ENCODE peak calls at places on chromosome 16, in eight cellular contexts. Y, D, C, T, R, J, M and Z are unnamed samples.

GRCh38 chr16:73418746-73419145 is 370.8 kb upstream of the ZFHX3 start:
- DNase-seq in R (no peak), M (no peak), J (no peak), T (no peak), C (peak; percentile 47), D (no peak), Y (no peak), Z (no peak)

GRCh38 chr16:82629441-82630027 is 2.8 kb downstream of the CDH13 start:
- DNase-seq in T (no peak), D (no peak), Y (no peak), J (no peak), M (no peak), C (no peak), R (no peak), Z (no peak)

GRCh38 chr16:22325598-22326368 is 28.6 kb downstream of the POLR3E start:
- DNase-seq in M (no peak), T (no peak), J (no peak), D (no peak), Y (peak; percentile 52), C (no peak), R (no peak), Z (no peak)

GRCh38 chr16:72897707-72898106 is 150.2 kb downstream of the ZFHX3 start:
- DNase-seq in J (no peak), T (no peak), M (no peak), R (no peak), Y (no peak), D (no peak), C (no peak), Z (no peak)

GRCh38 chr16:86044881-86045600 is 146.1 kb downstream of the IRF8 start:
- DNase-seq in M (no peak), R (peak; percentile 12), D (no peak), Y (peak; percentile 53), T (no peak), C (no peak), J (peak; percentile 60), Z (no peak)

GRCh38 chr16:87391950-87392822 is at the start of gene MAP1LC3B:
- DNase-seq in Y (peak; percentile 99), R (peak; percentile 95), J (peak; percentile 99), T (peak; percentile 99), M (peak; percentile 96), D (peak; percentile 98), C (peak; percentile 99), Z (peak; percentile 77)

GRCh38 chr16:70341600-70341999 is 5.1 kb upstream of the DDX19A start:
- DNase-seq in T (no peak), R (no peak), Y (no peak), C (no peak), D (no peak), J (peak; percentile 8), M (no peak), Z (no peak)

GRCh38 chr16:53369921-53370320 is 64.3 kb upstream of the RBL2 start:
- DNase-seq in J (no peak), R (no peak), D (no peak), C (no peak), Y (no peak), M (no peak), T (no peak), Z (no peak)

GRCh38 chr16:662597-662996 is 5.3 kb upstream of the RHOT2 start:
- DNase-seq in M (no peak), D (no peak), C (no peak), T (no peak), J (no peak), R (no peak), Y (no peak), Z (no peak)

GRCh38 chr16:85328665-85329058 is 216.4 kb upstream of the CIBAR2 start:
- DNase-seq in T (peak; percentile 53), J (peak; percentile 73), C (no peak), M (no peak), Y (no peak), D (no peak), R (no peak), Z (no peak)

GRCh38 chr16:22624038-22624656 is 113.5 kb downstream of the NPIPB5 start:
- DNase-seq in C (no peak), D (no peak), Y (peak; percentile 54), J (peak; percentile 65), T (no peak), M (no peak), R (no peak), Z (no peak)

GRCh38 chr16:28935924-28936783 is 4.4 kb downstream of the CD19 start:
- DNase-seq in Y (peak; percentile 92), J (peak; percentile 92), M (peak; percentile 76), R (peak; percentile 77), T (peak; percentile 93), C (peak; percentile 55), D (peak; percentile 96), Z (peak; percentile 40)

GRCh38 chr16:1152651-1153259 is at the start of gene CACNA1H:
- DNase-seq in C (peak; percentile 77), M (peak; percentile 34), T (no peak), R (no peak), Y (no peak), D (no peak), J (no peak), Z (no peak)

GRCh38 chr16:35737076-35737475 is 2277.7 kb downstream of the TP53TG3F start:
- DNase-seq in R (no peak), T (no peak), M (no peak), Y (no peak), J (no peak), C (no peak), D (no peak), Z (no peak)

GRCh38 chr16:58348986-58349385 is 43.3 kb upstream of the GINS3 start:
- DNase-seq in C (no peak), M (no peak), Y (no peak), R (no peak), T (no peak), J (no peak), D (no peak), Z (no peak)

GRCh38 chr16:70561623-70562022 is 38.0 kb downstream of the SF3B3 start:
- DNase-seq in J (no peak), T (no peak), D (peak; percentile 83), M (no peak), R (no peak), C (no peak), Y (peak; percentile 74), Z (no peak)

GRCh38 chr16:69618307-69618706 is 52.5 kb downstream of the NFAT5 start:
- DNase-seq in Y (no peak), M (no peak), J (no peak), C (no peak), R (no peak), T (no peak), D (no peak), Z (no peak)

GRCh38 chr16:54655171-54655590 is 275.5 kb upstream of the IRX5 start:
- DNase-seq in C (peak; percentile 15), J (no peak), T (no peak), M (peak; percentile 29), D (no peak), Y (peak; percentile 71), R (peak; percentile 23), Z (no peak)

GRCh38 chr16:69651217-69651616 is 75.1 kb downstream of the NQO1 start:
- DNase-seq in Y (no peak), M (no peak), J (no peak), R (no peak), D (no peak), T (no peak), C (no peak), Z (no peak)

GRCh38 chr16:75252049-75252864 is 833 bp upstream of the BCAR1 start:
- DNase-seq in R (no peak), M (peak; percentile 12), C (no peak), J (peak; percentile 63), D (no peak), T (no peak), Y (no peak), Z (no peak)
- H3K4me1 ChIP-seq in R (peaks cover 83% of the 10 kb centered on the region), M (peaks cover 97% of the 10 kb centered on the region), C (peaks cover 84% of the 10 kb centered on the region), J (peaks cover 68% of the 10 kb centered on the region), D (peaks cover 46% of the 10 kb centered on the region), T (peaks cover 89% of the 10 kb centered on the region), Y (peaks cover 87% of the 10 kb centered on the region), Z (peaks cover 86% of the 10 kb centered on the region)

GRCh38 chr16:25013751-25014499 is 1.2 kb downstream of the ARHGAP17 start:
- DNase-seq in R (no peak), M (no peak), J (no peak), C (no peak), D (no peak), Y (no peak), T (no peak), Z (no peak)
- H3K4me1 ChIP-seq in R (peaks cover 35% of the 10 kb centered on the region), M (peaks cover 65% of the 10 kb centered on the region), J (peaks cover 6% of the 10 kb centered on the region), C (peaks cover 7% of the 10 kb centered on the region), D (peaks cover 26% of the 10 kb centered on the region), Y (peaks cover 59% of the 10 kb centered on the region), T (peaks cover 35% of the 10 kb centered on the region), Z (peaks cover 53% of the 10 kb centered on the region)

GRCh38 chr16:56911771-56912541 is 20.0 kb upstream of the HERPUD1 start:
- DNase-seq in R (peak; percentile 52), T (no peak), Y (peak; percentile 75), C (no peak), D (no peak), J (no peak), M (peak; percentile 23), Z (no peak)
- H3K4me1 ChIP-seq in R (peaks cover 13% of the 10 kb centered on the region), T (no peaks in the 10 kb centered on the region), Y (peaks cover 59% of the 10 kb centered on the region), C (peaks cover 15% of the 10 kb centered on the region), D (peaks cover 3% of the 10 kb centered on the region), J (peaks cover 12% of the 10 kb centered on the region), M (peaks cover 53% of the 10 kb centered on the region), Z (peaks cover 10% of the 10 kb centered on the region)

GRCh38 chr16:8957509-8958157 is 6.1 kb downstream of the USP7 start:
- DNase-seq in J (no peak), C (no peak), M (no peak), Y (no peak), R (no peak), D (no peak), T (no peak), Z (no peak)
- H3K4me1 ChIP-seq in J (peaks cover 22% of the 10 kb centered on the region), C (peaks cover 64% of the 10 kb centered on the region), M (peaks cover 94% of the 10 kb centered on the region), Y (peaks cover 76% of the 10 kb centered on the region), R (peaks cover 51% of the 10 kb centered on the region), D (peaks cover 38% of the 10 kb centered on the region), T (peaks cover 70% of the 10 kb centered on the region), Z (peaks cover 80% of the 10 kb centered on the region)

GRCh38 chr16:11625769-11626168 is 39.0 kb upstream of the LITAF start:
- DNase-seq in J (no peak), C (no peak), T (no peak), Y (no peak), M (no peak), R (no peak), D (no peak), Z (no peak)

GRCh38 chr16:11629071-11630030 is 38.9 kb upstream of the SNN start:
- DNase-seq in Y (no peak), R (peak; percentile 45), C (no peak), D (no peak), J (no peak), T (no peak), M (peak; percentile 41), Z (no peak)

GRCh38 chr16:11627292-11627663 is 40.6 kb upstream of the LITAF start:
- DNase-seq in R (no peak), D (no peak), Y (no peak), T (no peak), M (no peak), J (no peak), C (no peak), Z (no peak)

GRCh38 chr16:11626657-11627291 is 40.1 kb upstream of the LITAF start:
- DNase-seq in Y (no peak), C (no peak), M (no peak), T (no peak), J (no peak), D (no peak), R (no peak), Z (no peak)

GRCh38 chr16:11627822-11628457 is 40.3 kb upstream of the SNN start:
- DNase-seq in M (no peak), J (no peak), Y (no peak), T (no peak), D (peak; percentile 93), C (peak; percentile 54), R (no peak), Z (no peak)
- H3K4me1 ChIP-seq in M (peaks cover 16% of the 10 kb centered on the region), J (peaks cover 9% of the 10 kb centered on the region), Y (peaks cover 32% of the 10 kb centered on the region), T (no peaks in the 10 kb centered on the region), D (peaks cover 49% of the 10 kb centered on the region), C (peaks cover 18% of the 10 kb centered on the region), R (peaks cover 9% of the 10 kb centered on the region), Z (peaks cover 10% of the 10 kb centered on the region)